ENCODE peak calls at places on chromosomes 4 and X, in six cellular contexts. F is body of pancreas, Y is uterus, V is endothelial cell of umbilical vein, K is breast epithelium, N is HCT116. D is an unnamed sample.

GRCh38 chrX:2863646-2864045 is 34.9 kb downstream of the GYG2 start:
- DNase-seq in K (no peak), N (no peak), F (no peak), V (no peak), Y (no peak), D (no peak)

GRCh38 chrX:50100188-50100587 is 100.6 kb downstream of the AKAP4 start:
- DNase-seq in N (no peak), Y (peak; percentile 19), K (no peak), V (peak; percentile 45), F (no peak), D (no peak)

GRCh38 chr4:123777297-123777859 is 380.8 kb downstream of the SPRY1 start:
- DNase-seq in V (peak; percentile 29), K (no peak), F (peak; percentile 6), Y (no peak), N (no peak), D (no peak)

GRCh38 chrX:68834371-68835103 is 5.7 kb downstream of the EFNB1 start:
- DNase-seq in F (no peak), K (no peak), V (no peak), N (no peak), Y (no peak), D (no peak)

GRCh38 chrX:16832301-16832700 is 37.9 kb downstream of the RBBP7 start:
- DNase-seq in V (no peak), Y (no peak), N (no peak), K (no peak), F (no peak), D (no peak)

GRCh38 chr4:87120411-87121162 is 99.8 kb downstream of the KLHL8 start:
- DNase-seq in N (no peak), V (peak; percentile 70), Y (peak; percentile 80), K (peak; percentile 67), F (peak; percentile 78), D (peak; percentile 93)

GRCh38 chrX:16320765-16321355 is 153.6 kb downstream of the MAGEB17 start:
- DNase-seq in K (no peak), Y (no peak), N (no peak), V (no peak), F (no peak), D (no peak)

GRCh38 chr4:109067509-109068205 is 234.8 kb downstream of the COL25A1 start:
- DNase-seq in N (no peak), V (no peak), F (peak; percentile 32), K (no peak), Y (no peak), D (no peak)

GRCh38 chr4:89123418-89123817 is 12.1 kb downstream of the TIGD2 start:
- DNase-seq in K (no peak), Y (no peak), V (no peak), N (no peak), F (no peak), D (no peak)

GRCh38 chr4:76498550-76498949 is 63.5 kb downstream of the SHROOM3 start:
- DNase-seq in V (no peak), N (no peak), Y (no peak), F (peak; percentile 32), K (no peak), D (no peak)

GRCh38 chr4:95637047-95637600 is 88.4 kb upstream of the UNC5C start:
- DNase-seq in V (peak; percentile 46), N (no peak), K (no peak), F (peak; percentile 2), Y (no peak), D (no peak)

GRCh38 chr4:78938868-78939666 is at the start of gene PAQR3:
- DNase-seq in Y (peak; percentile 76), F (peak; percentile 84), N (peak; percentile 57), V (peak; percentile 82), K (peak; percentile 79), D (peak; percentile 80)

GRCh38 chrX:2691543-2692220 is 587 bp downstream of the CD99 start:
- DNase-seq in V (peak; percentile 53), N (no peak), F (peak; percentile 46), Y (peak; percentile 54), K (no peak), D (no peak)

GRCh38 chr4:122647656-122648055 is 26.8 kb upstream of the IL21 start:
- DNase-seq in V (no peak), F (no peak), K (no peak), Y (no peak), N (no peak), D (no peak)

GRCh38 chr4:122652379-122652778 is 31.5 kb upstream of the IL21 start:
- DNase-seq in V (peak; percentile 63), N (peak; percentile 60), F (peak; percentile 44), Y (peak; percentile 46), K (no peak), D (no peak)

DNA sequence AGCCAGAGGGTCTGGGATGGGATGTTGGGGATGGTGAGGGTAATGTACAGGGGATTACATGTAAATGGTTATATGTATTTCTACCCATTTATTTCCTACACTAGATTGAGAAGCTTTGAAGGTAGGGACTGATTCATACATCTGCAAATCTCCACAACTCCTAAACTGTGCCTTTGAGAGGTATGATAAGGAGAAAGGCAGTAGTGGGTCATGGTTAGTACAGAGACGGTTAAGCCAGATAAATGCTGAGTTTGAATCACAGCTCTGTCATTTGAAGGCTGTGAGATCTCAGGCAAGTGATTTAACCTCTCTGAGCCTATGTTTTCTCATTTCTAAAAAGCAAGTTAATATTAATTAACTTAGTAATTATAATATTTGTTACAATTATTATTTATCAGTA is 29.3 kb upstream of the IL21 start:
- DNase-seq in N (no peak), Y (no peak), F (no peak), K (no peak), V (no peak), D (no peak)
- TF ChIP-seq POLR2A in N (no peak), Y (no peak), F (no peak), K (no peak), V (no peak), D (no peak)

GRCh38 chr4:35511851-35512250 is 732.5 kb downstream of the ARAP2 start:
- DNase-seq in V (no peak), Y (no peak), F (no peak), K (no peak), N (no peak), D (no peak)
- H3K9me3 ChIP-seq in V (no peaks in the 10 kb centered on the region), Y (no peaks in the 10 kb centered on the region), F (no peaks in the 10 kb centered on the region), K (no peaks in the 10 kb centered on the region), N (no peaks in the 10 kb centered on the region), D (no peaks in the 10 kb centered on the region)

DNA sequence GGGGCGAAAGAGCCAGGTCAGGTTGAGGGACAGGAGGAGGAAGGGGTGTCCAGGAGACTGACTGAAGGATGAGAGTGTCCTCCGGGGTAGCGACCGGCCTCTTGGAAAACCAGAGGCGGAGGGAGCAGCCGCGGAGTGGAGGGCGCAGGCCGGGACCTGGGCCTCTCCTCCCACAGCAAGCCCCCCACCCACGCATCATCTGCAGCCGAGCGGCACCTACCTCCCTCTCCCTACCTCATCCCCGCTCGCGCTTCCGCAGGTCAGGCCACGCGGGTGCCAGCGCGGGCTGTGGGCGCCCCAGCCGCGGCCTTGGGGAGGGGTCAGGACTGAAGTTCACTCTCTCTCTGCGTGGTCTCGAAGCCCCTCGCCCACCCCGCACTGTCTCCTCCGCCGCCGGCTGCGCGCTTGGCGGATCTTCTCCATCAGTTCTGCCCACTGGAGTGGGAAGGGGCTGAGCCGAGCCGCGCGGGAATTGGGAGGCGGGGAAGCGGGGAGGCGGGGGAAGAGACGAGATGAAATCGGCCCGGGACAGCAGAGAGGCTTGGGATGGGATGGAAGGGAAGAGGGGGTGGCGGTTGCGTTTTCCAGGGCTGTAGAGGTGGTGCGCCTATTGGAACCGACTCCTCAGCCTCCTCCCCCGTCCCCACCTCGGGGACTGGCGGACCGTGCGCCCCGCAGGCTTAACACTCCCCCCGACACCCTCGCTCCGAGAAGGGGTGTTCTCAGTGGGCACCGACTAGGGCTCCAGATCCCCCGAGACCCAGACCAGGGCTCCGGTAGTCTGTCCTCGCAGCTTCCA is 1.8 kb downstream of the NLGN4X start:
- DNase-seq in N (no peak), K (no peak), V (no peak), F (no peak), Y (no peak), D (no peak)
- H3K4me3 ChIP-seq in N (no peak overlapping the region), K (peak overlapping the region; percentile 54), V (no peak overlapping the region), F (no peak overlapping the region), Y (peak overlapping the region; percentile 26), D (peak overlapping the region; percentile 15)

DNA sequence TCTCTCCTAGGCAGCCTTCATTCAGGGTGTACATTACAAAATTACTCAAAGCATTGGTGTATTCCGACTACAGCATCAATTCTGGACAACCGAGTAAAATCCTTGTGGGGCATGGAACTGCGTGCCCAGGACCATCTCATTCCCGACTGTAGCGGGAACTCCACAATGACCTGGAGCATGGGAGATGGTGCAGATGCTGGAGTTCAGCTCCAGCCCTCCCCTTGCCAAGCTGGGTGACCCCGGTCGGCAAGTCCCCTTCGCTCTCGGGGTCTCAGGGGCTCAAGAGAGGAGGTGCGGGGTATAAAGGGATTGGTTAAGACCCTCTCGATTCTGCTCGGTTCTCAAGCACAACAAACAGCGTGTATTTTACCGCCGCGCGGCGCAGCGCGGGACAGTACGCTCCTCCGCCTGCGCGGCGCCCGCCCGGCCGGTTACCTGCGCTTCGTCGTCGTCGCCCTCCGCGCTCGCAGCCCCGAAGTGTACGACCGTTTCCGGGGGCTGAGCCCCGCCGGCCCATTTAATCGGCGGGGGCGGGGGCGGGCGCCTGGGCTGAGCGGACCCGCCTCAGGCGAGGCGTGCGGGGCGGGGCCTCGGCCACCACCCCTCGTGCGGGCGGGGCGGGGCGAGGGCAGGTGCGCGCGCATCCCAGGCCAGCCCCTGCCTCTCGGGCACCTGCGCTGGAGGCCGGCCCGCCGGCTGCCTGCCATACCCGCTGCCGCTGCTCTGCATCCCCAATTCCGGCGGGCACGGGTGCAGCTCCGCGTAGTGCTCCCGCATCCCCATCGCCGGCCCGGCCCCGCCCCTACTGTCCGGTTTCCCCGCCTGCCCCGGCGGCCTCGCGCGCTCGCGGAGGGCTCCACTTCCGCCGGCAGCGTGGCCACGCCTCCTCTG is at the start of gene G6PD:
- DNase-seq in F (peak; percentile 76), Y (no peak), N (peak; percentile 6), V (peak; percentile 51), K (peak; percentile 70), D (peak; percentile 49)
- TF ChIP-seq POLR2A in F (no peak), Y (no peak), N (peak; percentile 40), V (peak; percentile 79), K (no peak), D (peak; percentile 7)

GRCh38 chr4:4820739-4821138 is 38.7 kb upstream of the MSX1 start:
- DNase-seq in V (no peak), F (no peak), N (no peak), Y (no peak), K (no peak), D (no peak)

GRCh38 chr4:4824232-4824631 is 35.2 kb upstream of the MSX1 start:
- DNase-seq in F (no peak), Y (no peak), N (no peak), K (no peak), V (no peak), D (no peak)

GRCh38 chr4:4821577-4821976 is 37.9 kb upstream of the MSX1 start:
- DNase-seq in Y (no peak), V (no peak), N (no peak), F (no peak), K (no peak), D (no peak)

GRCh38 chr4:4829837-4830236 is 29.6 kb upstream of the MSX1 start:
- DNase-seq in N (no peak), Y (no peak), F (no peak), K (no peak), V (no peak), D (no peak)

DNA sequence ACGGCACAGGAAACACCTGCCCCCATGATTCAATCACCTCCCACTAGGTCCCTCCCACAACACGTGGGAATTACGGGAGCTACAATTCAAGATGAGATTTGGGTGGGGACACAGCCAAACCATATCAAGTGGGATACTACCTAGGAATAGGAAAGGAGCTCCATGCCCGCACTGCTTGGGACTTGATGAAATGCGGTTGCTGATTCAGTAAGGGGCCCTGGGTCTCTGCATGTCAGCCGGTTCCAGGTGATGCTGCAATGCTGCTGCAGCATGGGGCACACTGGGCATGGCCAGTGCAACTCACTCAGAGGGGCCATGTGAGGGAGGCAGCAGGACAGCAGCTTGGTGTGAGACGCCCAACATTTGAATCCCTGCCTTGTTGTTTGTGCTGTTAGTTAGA is 34.0 kb upstream of the MSX1 start:
- DNase-seq in N (no peak), K (no peak), Y (no peak), V (no peak), F (no peak), D (no peak)
- H3K9me3 ChIP-seq in N (no peaks in the 10 kb centered on the region), K (peaks cover 9% of the 10 kb centered on the region), Y (no peaks in the 10 kb centered on the region), V (no peaks in the 10 kb centered on the region), F (no peaks in the 10 kb centered on the region), D (no peaks in the 10 kb centered on the region)